ENCODE peak calls at places on chromosomes 2 and 18, in four cellular contexts. G is stimulated activated CD4-positive, alpha-beta T cell treated with anti-CD3 and anti-CD28 coated beads, Interleukin-12 subunit alpha, Interleukin-12 subunit beta, amount 100 ng/mL, for 4 hours; E is T-helper 9 cell; S is H1. F is an unnamed sample.

GRCh38 chr18:36693931-36694661 is 134.7 kb downstream of the TPGS2 start:
- DNase-seq in E (no peak), G (no peak), S (no peak), F (peak)

GRCh38 chr2:69436594-69436936 is 670 bp downstream of the NFU1 start:
- DNase-seq in S (no peak), E (no peak), G (no peak), F (no peak)

GRCh38 chr2:218294430-218294999 is 2.2 kb upstream of the TMBIM1 start:
- DNase-seq in G (no peak), S (no peak), E (no peak), F (no peak)

GRCh38 chr2:224432003-224432574 is 30.2 kb upstream of the FAM124B start:
- DNase-seq in E (no peak), S (no peak), G (no peak), F (no peak)

GRCh38 chr2:128409326-128410034 is 90.8 kb upstream of the HS6ST1 start:
- DNase-seq in E (no peak), G (no peak), S (peak), F (no peak)

GRCh38 chr18:77049938-77050337 is 82.6 kb downstream of the MBP start:
- DNase-seq in E (no peak), S (no peak), G (no peak), F (no peak)

GRCh38 chr2:26946841-26947784 is 23.3 kb upstream of the MAPRE3 start:
- DNase-seq in G (no peak), S (no peak), E (no peak), F (peak)

GRCh38 chr2:8403871-8404270 is 278.0 kb upstream of the ID2 start:
- DNase-seq in S (no peak), E (no peak), G (no peak), F (no peak)

GRCh38 chr2:219551412-219551811 is 7.6 kb downstream of the TMEM198 start:
- DNase-seq in E (no peak), G (no peak), S (no peak), F (peak)

GRCh38 chr2:134436706-134437105 is 182.8 kb downstream of the MGAT5 start:
- DNase-seq in S (no peak), G (no peak), E (no peak), F (no peak)

F was measured in AG08395.